ENCODE peak calls at places on chromosomes 6 and 20, in five cellular contexts. One of them, this sample, is unnamed.

GRCh38 chr6:119476024-119476423 is 126.5 kb upstream of the MAN1A1 start:
- DNase-seq in HepG2: no peak
- DNase-seq in GM23338: no peak
- DNase-seq in A549: no peak
- DNase-seq in K562: no peak
- DNase-seq in this sample: no peak

GRCh38 chr6:75210885-75211739 is 5.3 kb upstream of the COL12A1 start:
- DNase-seq in HepG2: peak
- DNase-seq in K562: peak
- DNase-seq in A549: no peak
- DNase-seq in GM23338: peak
- DNase-seq in this sample: no peak

GRCh38 chr6:169161572-169162167 is 92.0 kb downstream of the THBS2 start:
- DNase-seq in GM23338: no peak
- DNase-seq in HepG2: no peak
- DNase-seq in K562: no peak
- DNase-seq in A549: no peak
- DNase-seq in this sample: no peak

GRCh38 chr6:56714982-56715456 is 72.3 kb upstream of the DST start:
- DNase-seq in A549: no peak
- DNase-seq in K562: no peak
- DNase-seq in GM23338: no peak
- DNase-seq in HepG2: peak
- DNase-seq in this sample: no peak

GRCh38 chr20:50834599-50835005 is 39.7 kb downstream of the BCAS4 start:
- DNase-seq in A549: no peak
- DNase-seq in HepG2: peak
- DNase-seq in GM23338: no peak
- DNase-seq in K562: no peak
- DNase-seq in this sample: no peak

GRCh38 chr6:143119260-143119659 is 58.6 kb downstream of the AIG1 start:
- DNase-seq in GM23338: no peak
- DNase-seq in HepG2: peak
- DNase-seq in K562: no peak
- DNase-seq in A549: no peak
- DNase-seq in this sample: no peak

GRCh38 chr6:158867381-158868121 is 48.4 kb upstream of the EZR start:
- DNase-seq in A549: no peak
- DNase-seq in GM23338: no peak
- DNase-seq in K562: no peak
- DNase-seq in HepG2: no peak
- DNase-seq in this sample: no peak

GRCh38 chr6:48476257-48476656 is 365.3 kb upstream of the PTCHD4 start:
- DNase-seq in HepG2: peak
- DNase-seq in A549: no peak
- DNase-seq in GM23338: peak
- DNase-seq in K562: no peak
- DNase-seq in this sample: no peak

GRCh38 chr20:50163570-50164317 is 10.2 kb upstream of the PEDS1 start:
- DNase-seq in GM23338: no peak
- DNase-seq in A549: no peak
- DNase-seq in HepG2: peak
- DNase-seq in K562: peak
- DNase-seq in this sample: no peak

GRCh38 chr20:15734054-15734453 is 839.2 kb downstream of the KIF16B start:
- DNase-seq in K562: no peak
- DNase-seq in GM23338: no peak
- DNase-seq in HepG2: no peak
- DNase-seq in A549: no peak
- DNase-seq in this sample: no peak

GRCh38 chr6:23510778-23511510 is 615.1 kb upstream of the NRSN1 start:
- DNase-seq in GM23338: peak
- DNase-seq in A549: no peak
- DNase-seq in K562: no peak
- DNase-seq in HepG2: no peak
- DNase-seq in this sample: no peak

GRCh38 chr6:105483492-105483891 is 80.6 kb upstream of the PREP start:
- DNase-seq in HepG2: no peak
- DNase-seq in K562: no peak
- DNase-seq in A549: no peak
- DNase-seq in GM23338: no peak
- DNase-seq in this sample: no peak

GRCh38 chr6:143149771-143150170 is 89.1 kb downstream of the AIG1 start:
- DNase-seq in A549: no peak
- DNase-seq in HepG2: no peak
- DNase-seq in GM23338: no peak
- DNase-seq in K562: no peak
- DNase-seq in this sample: no peak

GRCh38 chr20:32263398-32263954 is 14.0 kb upstream of the KIF3B start:
- DNase-seq in K562: no peak
- DNase-seq in HepG2: peak
- DNase-seq in A549: no peak
- DNase-seq in GM23338: no peak
- DNase-seq in this sample: no peak

GRCh38 chr6:148905111-148905870 is 158.5 kb downstream of the UST start:
- DNase-seq in K562: no peak
- DNase-seq in A549: no peak
- DNase-seq in GM23338: no peak
- DNase-seq in HepG2: no peak
- DNase-seq in this sample: no peak

GRCh38 chr6:43932259-43932900 is 162.4 kb downstream of the VEGFA start:
- DNase-seq in HepG2: no peak
- DNase-seq in K562: no peak
- DNase-seq in A549: no peak
- DNase-seq in GM23338: no peak
- DNase-seq in this sample: no peak

GRCh38 chr6:91864911-91865310 is 1278.0 kb upstream of the MAP3K7 start:
- DNase-seq in K562: no peak
- DNase-seq in GM23338: no peak
- DNase-seq in A549: no peak
- DNase-seq in HepG2: no peak
- DNase-seq in this sample: no peak

GRCh38 chr6:144215402-144215931 is 65.2 kb downstream of the STX11 start:
- DNase-seq in HepG2: peak
- DNase-seq in K562: peak
- DNase-seq in A549: peak
- DNase-seq in GM23338: no peak
- DNase-seq in this sample: peak

GRCh38 chr20:50848341-50848808 is 53.5 kb downstream of the BCAS4 start:
- DNase-seq in K562: no peak
- DNase-seq in A549: no peak
- DNase-seq in HepG2: no peak
- DNase-seq in GM23338: no peak
- DNase-seq in this sample: no peak

GRCh38 chr20:36862857-36863668 is 12.9 kb upstream of the TLDC2 start:
- DNase-seq in K562: peak
- DNase-seq in A549: no peak
- DNase-seq in GM23338: peak
- DNase-seq in HepG2: no peak
- DNase-seq in this sample: no peak

GRCh38 chr6:79494841-79495240 is 42.4 kb downstream of the LCA5 start:
- DNase-seq in K562: peak
- DNase-seq in GM23338: peak
- DNase-seq in HepG2: no peak
- DNase-seq in A549: no peak
- DNase-seq in this sample: no peak

GRCh38 chr6:57173056-57173885 is 1.1 kb downstream of the BAG2 start:
- DNase-seq in GM23338: peak
- DNase-seq in HepG2: peak
- DNase-seq in A549: peak
- DNase-seq in K562: peak
- DNase-seq in this sample: no peak

GRCh38 chr20:62219992-62220665 is at the start of gene HRH3:
- DNase-seq in GM23338: peak
- DNase-seq in HepG2: peak
- DNase-seq in A549: no peak
- DNase-seq in K562: peak
- DNase-seq in this sample: no peak

GRCh38 chr6:117624869-117625481 is 22.7 kb upstream of the GOPC start:
- DNase-seq in K562: no peak
- DNase-seq in GM23338: peak
- DNase-seq in HepG2: no peak
- DNase-seq in A549: no peak
- DNase-seq in this sample: no peak

GRCh38 chr20:33606114-33606771 is 55.9 kb upstream of the C20orf144 start:
- DNase-seq in K562: no peak
- DNase-seq in A549: no peak
- DNase-seq in HepG2: no peak
- DNase-seq in GM23338: no peak
- DNase-seq in this sample: peak

GRCh38 chr6:33481192-33481591 is 26.8 kb downstream of the ZBTB9 start:
- DNase-seq in A549: no peak
- DNase-seq in GM23338: no peak
- DNase-seq in HepG2: no peak
- DNase-seq in K562: no peak
- DNase-seq in this sample: no peak

GRCh38 chr6:16432075-16433032 is 194.0 kb downstream of the GMPR start:
- DNase-seq in K562: no peak
- DNase-seq in GM23338: no peak
- DNase-seq in HepG2: no peak
- DNase-seq in A549: no peak
- DNase-seq in this sample: peak

GRCh38 chr20:53513168-53513488 is 80.5 kb downstream of the ZNF217 start:
- DNase-seq in K562: no peak
- DNase-seq in A549: no peak
- DNase-seq in HepG2: no peak
- DNase-seq in GM23338: no peak
- DNase-seq in this sample: no peak

GRCh38 chr6:170286246-170286933 is 4.5 kb downstream of the DLL1 start:
- DNase-seq in GM23338: no peak
- DNase-seq in A549: no peak
- DNase-seq in K562: peak
- DNase-seq in HepG2: no peak
- DNase-seq in this sample: no peak

GRCh38 chr6:40788661-40789111 is 201.5 kb upstream of the LRFN2 start:
- DNase-seq in GM23338: no peak
- DNase-seq in K562: no peak
- DNase-seq in HepG2: no peak
- DNase-seq in A549: no peak
- DNase-seq in this sample: no peak

GRCh38 chr6:38517005-38517404 is 122.7 kb downstream of the BTBD9 start:
- DNase-seq in K562: no peak
- DNase-seq in GM23338: no peak
- DNase-seq in A549: no peak
- DNase-seq in HepG2: peak
- DNase-seq in this sample: no peak

GRCh38 chr6:145895802-145896201 is 68.4 kb downstream of the SHPRH start:
- DNase-seq in K562: no peak
- DNase-seq in HepG2: no peak
- DNase-seq in A549: peak
- DNase-seq in GM23338: no peak
- DNase-seq in this sample: no peak

GRCh38 chr6:158715330-158716311 is 65.8 kb downstream of the SYTL3 start:
- DNase-seq in K562: peak
- DNase-seq in GM23338: no peak
- DNase-seq in A549: no peak
- DNase-seq in HepG2: no peak
- DNase-seq in this sample: no peak

GRCh38 chr6:72689107-72689954 is 67.5 kb downstream of the KCNQ5 start:
- DNase-seq in GM23338: no peak
- DNase-seq in HepG2: no peak
- DNase-seq in K562: no peak
- DNase-seq in A549: no peak
- DNase-seq in this sample: peak

GRCh38 chr6:110662468-110663211 is 152.6 kb downstream of the CDK19 start:
- DNase-seq in HepG2: no peak
- DNase-seq in A549: no peak
- DNase-seq in GM23338: no peak
- DNase-seq in K562: no peak
- DNase-seq in this sample: no peak

GRCh38 chr20:47925603-47926002 is 140.3 kb upstream of the SULF2 start:
- DNase-seq in GM23338: no peak
- DNase-seq in K562: no peak
- DNase-seq in A549: no peak
- DNase-seq in HepG2: no peak
- DNase-seq in this sample: no peak

GRCh38 chr6:105051941-105052471 is 95.1 kb downstream of the LIN28B start:
- DNase-seq in K562: no peak
- DNase-seq in HepG2: no peak
- DNase-seq in A549: no peak
- DNase-seq in GM23338: no peak
- DNase-seq in this sample: no peak

DNA sequence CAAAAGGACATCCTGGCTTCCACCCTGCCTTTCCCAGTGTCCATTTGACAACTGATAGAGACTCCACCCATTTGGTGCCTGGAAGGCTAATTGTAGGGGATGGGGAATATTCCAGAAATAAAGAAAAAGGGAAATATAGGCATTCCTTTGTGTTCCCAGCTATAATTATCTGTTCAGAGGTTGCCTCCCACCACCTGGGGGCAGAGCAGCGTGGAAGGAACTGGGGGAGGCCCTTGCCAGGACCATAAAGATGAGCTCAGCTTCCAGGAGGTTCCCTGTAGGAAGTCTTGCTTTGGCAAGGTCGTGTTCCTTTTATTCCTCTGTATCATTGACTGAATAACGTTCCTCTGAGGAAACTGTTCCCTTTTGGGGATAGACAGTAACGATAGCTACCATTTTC is 214.7 kb downstream of the TFAP2C start:
- DNase-seq in A549: no peak
- DNase-seq in GM23338: peak
- DNase-seq in K562: peak
- DNase-seq in HepG2: no peak
- DNase-seq in this sample: no peak
- TF ChIP-seq JUNB in A549: no peak
- TF ChIP-seq JUNB in GM23338: no peak
- TF ChIP-seq JUNB in K562: no peak
- TF ChIP-seq JUNB in HepG2: no peak
- TF ChIP-seq JUNB in this sample: no peak

GRCh38 chr20:58893355-58894151 is 41.0 kb downstream of the GNAS start:
- DNase-seq in K562: peak
- DNase-seq in GM23338: no peak
- DNase-seq in HepG2: no peak
- DNase-seq in A549: no peak
- DNase-seq in this sample: no peak
- TF ChIP-seq JUNB in K562: no peak
- TF ChIP-seq JUNB in GM23338: no peak
- TF ChIP-seq JUNB in HepG2: no peak
- TF ChIP-seq JUNB in A549: no peak
- TF ChIP-seq JUNB in this sample: peak

GRCh38 chr6:35698858-35699257 is 10.1 kb upstream of the FKBP5 start:
- DNase-seq in A549: no peak
- DNase-seq in HepG2: no peak
- DNase-seq in K562: no peak
- DNase-seq in GM23338: no peak
- DNase-seq in this sample: no peak
- TF ChIP-seq JUNB in A549: no peak
- TF ChIP-seq JUNB in HepG2: no peak
- TF ChIP-seq JUNB in K562: no peak
- TF ChIP-seq JUNB in GM23338: no peak
- TF ChIP-seq JUNB in this sample: no peak

GRCh38 chr6:63352587-63353281 is 33.0 kb upstream of the LGSN start:
- DNase-seq in HepG2: peak
- DNase-seq in A549: no peak
- DNase-seq in K562: no peak
- DNase-seq in GM23338: peak
- DNase-seq in this sample: peak
- TF ChIP-seq JUNB in HepG2: no peak
- TF ChIP-seq JUNB in A549: no peak
- TF ChIP-seq JUNB in K562: no peak
- TF ChIP-seq JUNB in GM23338: no peak
- TF ChIP-seq JUNB in this sample: no peak

GRCh38 chr6:128743974-128744765 is 138.8 kb upstream of the LAMA2 start:
- DNase-seq in A549: no peak
- DNase-seq in K562: no peak
- DNase-seq in HepG2: no peak
- DNase-seq in GM23338: peak
- DNase-seq in this sample: no peak
- TF ChIP-seq JUNB in A549: no peak
- TF ChIP-seq JUNB in K562: no peak
- TF ChIP-seq JUNB in HepG2: no peak
- TF ChIP-seq JUNB in GM23338: no peak
- TF ChIP-seq JUNB in this sample: no peak

This sample was measured in GM12878.